ENCODE peak calls at places on chromosomes 4 and X, in ten cellular contexts. N is pancreas, Y is left ventricle myocardium inferior, I is HCT116, R is lower lobe of right lung, O is GM12864, H is IMR-90, Z is BJ, M is MCF 10A, B is AG09319. J is an unnamed sample.

GRCh38 chr4:156495109-156495508 is 476.5 kb downstream of the PDGFC start:
- DNase-seq in I (no peak), M (no peak), O (no peak), H (no peak), Y (no peak), R (no peak), Z (no peak), B (no peak), N (no peak), J (no peak)

GRCh38 chr4:147826288-147826646 is 94.4 kb downstream of the ARHGAP10 start:
- DNase-seq in O (no peak), H (no peak), B (no peak), N (peak; percentile 67), Y (no peak), Z (no peak), I (no peak), M (peak; percentile 28), R (no peak), J (no peak)

GRCh38 chr4:176753049-176753448 is 39.7 kb downstream of the VEGFC start:
- DNase-seq in I (no peak), M (peak; percentile 22), R (no peak), O (no peak), H (peak; percentile 95), B (peak; percentile 87), Z (peak; percentile 80), Y (no peak), N (no peak), J (no peak)

GRCh38 chr4:97457253-97457652 is 686.0 kb downstream of the STPG2 start:
- DNase-seq in Z (no peak), H (no peak), I (no peak), O (no peak), M (no peak), N (no peak), Y (no peak), R (no peak), B (no peak), J (no peak)

GRCh38 chrX:41086627-41086932 is 1.3 kb downstream of the USP9X start:
- DNase-seq in Z (no peak), O (no peak), Y (no peak), R (no peak), B (no peak), N (no peak), H (no peak), M (peak; percentile 62), I (no peak), J (no peak)

GRCh38 chr4:71130827-71131603 is 137.6 kb downstream of the DCK start:
- DNase-seq in O (no peak), H (peak; percentile 89), Z (peak; percentile 35), R (no peak), M (peak; percentile 34), N (no peak), I (no peak), Y (no peak), B (no peak), J (no peak)

GRCh38 chr4:180557348-180557747 is 1685.9 kb upstream of the TENM3 start:
- DNase-seq in R (no peak), H (no peak), I (peak; percentile 15), O (no peak), M (peak; percentile 23), Z (no peak), N (no peak), Y (no peak), B (no peak), J (peak; percentile 31)

GRCh38 chr4:174284181-174284886 is 623 bp downstream of the CEP44 start:
- DNase-seq in B (no peak), Z (peak; percentile 9), N (no peak), M (peak; percentile 79), H (peak; percentile 71), R (no peak), O (no peak), Y (no peak), I (peak; percentile 46), J (no peak)

GRCh38 chr4:2750719-2751605 is 5.2 kb downstream of the TNIP2 start:
- DNase-seq in N (no peak), H (no peak), Z (no peak), B (no peak), Y (no peak), I (no peak), R (peak; percentile 26), M (no peak), O (no peak), J (no peak)

GRCh38 chrX:12390301-12390700 is 252.0 kb downstream of the FRMPD4 start:
- DNase-seq in Y (no peak), H (peak; percentile 52), N (no peak), R (no peak), B (no peak), I (no peak), O (no peak), Z (no peak), M (peak; percentile 22), J (no peak)

GRCh38 chrX:131745942-131746489 is 202.1 kb downstream of the OR13H1 start:
- DNase-seq in R (no peak), H (no peak), N (no peak), I (no peak), Y (no peak), O (no peak), Z (no peak), M (no peak), B (no peak), J (no peak)

DNA sequence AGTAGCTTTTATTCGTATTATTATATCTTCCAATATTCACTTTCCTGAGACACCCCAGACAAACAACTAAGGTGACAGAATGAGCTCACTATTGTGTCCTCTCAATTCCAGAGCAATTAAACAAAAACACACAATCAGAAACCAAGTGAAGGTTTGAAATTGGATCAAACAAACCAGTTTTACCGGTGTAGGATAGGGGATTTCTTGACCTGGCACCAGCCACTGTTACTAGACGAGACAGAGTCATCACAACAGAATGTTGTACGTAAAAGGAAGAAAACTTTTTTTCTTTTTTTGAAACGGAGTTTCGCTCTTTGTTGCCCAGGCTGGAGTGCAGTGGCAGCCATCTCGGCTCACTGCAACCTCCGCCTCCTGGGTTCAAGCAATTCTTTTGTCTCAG is 43.7 kb downstream of the LDOC1 start:
- DNase-seq in M (no peak), Y (no peak), O (no peak), I (no peak), N (no peak), Z (no peak), R (no peak), B (no peak), H (no peak), J (no peak)
- TF ChIP-seq CTCF in M (no peak), Y (no peak), O (no peak), I (no peak), N (no peak), Z (no peak), R (no peak), B (no peak), H (no peak), J (no peak)

DNA sequence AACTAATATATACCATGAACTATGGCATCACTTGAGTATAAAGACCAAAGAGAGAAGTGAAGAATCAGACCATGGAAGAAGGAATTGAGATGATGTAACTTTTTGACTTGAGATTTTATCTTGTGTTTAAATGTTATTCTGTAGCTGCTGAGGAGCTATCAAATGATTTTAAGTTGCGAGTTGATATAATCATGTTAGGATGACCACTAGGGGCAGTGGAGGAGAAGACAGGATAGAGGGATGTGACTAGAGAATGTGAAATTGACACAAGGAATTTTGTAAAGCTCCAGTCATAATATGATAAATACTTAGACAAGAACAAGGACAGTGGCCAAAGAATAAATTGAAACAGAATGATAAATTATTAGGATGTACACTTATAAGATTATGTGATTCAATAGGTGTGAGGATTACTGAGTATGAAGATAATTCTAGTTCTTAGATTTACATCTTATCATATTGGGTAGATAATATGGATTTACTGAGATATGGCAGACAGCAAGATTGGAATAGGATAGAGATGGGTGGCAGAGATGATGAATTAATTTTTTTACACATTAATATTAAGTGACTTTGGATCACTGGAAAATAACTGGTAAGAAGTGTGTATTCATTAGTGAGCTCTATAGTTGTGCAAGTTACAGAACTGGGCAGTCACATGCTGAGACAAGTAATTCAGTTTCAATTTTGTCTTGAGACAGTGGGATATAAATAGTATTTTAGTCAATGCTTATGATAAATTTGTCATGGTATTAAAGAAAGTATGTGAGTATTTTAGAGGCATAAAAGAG is 816.0 kb upstream of the PCDH10 start:
- DNase-seq in H (no peak), N (no peak), B (no peak), R (no peak), Y (no peak), Z (no peak), O (no peak), M (peak; percentile 28), I (peak; percentile 21), J (no peak)
- TF ChIP-seq CTCF in H (no peak), N (no peak), B (no peak), R (no peak), Y (no peak), Z (no peak), O (peak; percentile 6), M (no peak), I (peak; percentile 9), J (no peak)

GRCh38 chr4:6900181-6900812 is 9.3 kb upstream of the TBC1D14 start:
- DNase-seq in Y (no peak), M (no peak), Z (no peak), B (no peak), R (no peak), I (no peak), H (no peak), N (no peak), O (no peak), J (no peak)

GRCh38 chr4:6898763-6899162 is 10.9 kb upstream of the TBC1D14 start:
- DNase-seq in R (no peak), M (no peak), I (no peak), B (no peak), O (no peak), Y (no peak), H (no peak), N (no peak), Z (no peak), J (no peak)

GRCh38 chr4:6902318-6903042 is 7.1 kb upstream of the TBC1D14 start:
- DNase-seq in I (no peak), M (no peak), H (no peak), B (no peak), O (no peak), Z (no peak), N (no peak), Y (no peak), R (no peak), J (no peak)

GRCh38 chr4:6901669-6902317 is 7.8 kb upstream of the TBC1D14 start:
- DNase-seq in I (no peak), Y (no peak), N (no peak), Z (no peak), M (no peak), H (no peak), O (no peak), B (no peak), R (no peak), J (no peak)

DNA sequence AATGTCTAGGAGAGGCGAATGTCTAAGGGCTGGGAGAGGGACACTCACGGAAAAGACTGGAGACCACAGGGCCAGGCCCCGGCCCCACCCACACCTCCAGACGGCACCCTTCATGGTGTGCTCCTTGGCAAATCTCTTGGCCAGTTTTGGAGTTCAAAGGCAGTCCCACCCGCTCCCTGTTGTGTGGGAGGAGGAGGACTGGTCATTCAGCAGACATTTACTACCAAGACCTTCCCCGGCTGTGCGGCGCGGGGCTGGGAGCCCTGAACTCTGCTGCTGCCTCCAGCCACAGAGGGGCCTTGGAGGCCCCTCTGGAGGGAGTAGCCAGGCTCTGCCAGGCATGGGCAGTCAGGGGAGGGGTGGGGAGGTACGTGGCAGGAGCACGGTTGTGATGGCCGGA is 8.7 kb upstream of the TBC1D14 start:
- DNase-seq in M (no peak), H (no peak), Z (no peak), O (no peak), Y (no peak), I (no peak), B (no peak), R (no peak), N (no peak), J (no peak)
- TF ChIP-seq CTCF in M (no peak), H (no peak), Z (no peak), O (no peak), Y (no peak), I (no peak), B (no peak), R (no peak), N (no peak), J (no peak)

GRCh38 chrX:67724359-67725110 is 180.7 kb downstream of the AR start:
- DNase-seq in Y (no peak), O (no peak), R (no peak), B (no peak), I (no peak), H (no peak), Z (no peak), M (no peak), N (no peak), J (no peak)
- TF ChIP-seq CTCF in Y (peak; percentile 42), O (no peak), R (peak; percentile 15), B (no peak), I (no peak), H (no peak), Z (no peak), M (no peak), N (no peak), J (no peak)